ENCODE peak calls at places on chromosomes 6 and 20, in six cellular contexts. One of them, this sample, is unnamed.

GRCh38 chr6:2563635-2564034 is 187.1 kb downstream of the MYLK4 start:
- DNase-seq in NT2/D1: no peak
- DNase-seq in HepG2: peak
- DNase-seq in GM12878: peak
- DNase-seq in H1: no peak
- DNase-seq in HCT116: no peak
- DNase-seq in this sample: no peak

GRCh38 chr6:38713812-38714211 is 1.3 kb upstream of the DNAH8 start:
- DNase-seq in NT2/D1: no peak
- DNase-seq in HepG2: no peak
- DNase-seq in GM12878: no peak
- DNase-seq in H1: no peak
- DNase-seq in HCT116: no peak
- DNase-seq in this sample: no peak

GRCh38 chr6:121055572-121056163 is 278.6 kb downstream of the TBC1D32 start:
- DNase-seq in NT2/D1: peak
- DNase-seq in HepG2: peak
- DNase-seq in GM12878: peak
- DNase-seq in H1: peak
- DNase-seq in HCT116: peak
- DNase-seq in this sample: peak

GRCh38 chr20:62875419-62876355 is 14.1 kb upstream of the TCFL5 start:
- DNase-seq in NT2/D1: no peak
- DNase-seq in HepG2: peak
- DNase-seq in GM12878: no peak
- DNase-seq in H1: no peak
- DNase-seq in HCT116: peak
- DNase-seq in this sample: peak

GRCh38 chr6:52929321-52930164 is 20.0 kb upstream of the GSTA3 start:
- DNase-seq in NT2/D1: no peak
- DNase-seq in HepG2: peak
- DNase-seq in GM12878: no peak
- DNase-seq in H1: no peak
- DNase-seq in HCT116: peak
- DNase-seq in this sample: no peak

GRCh38 chr20:46458891-46459750 is 52.7 kb upstream of the ELMO2 start:
- DNase-seq in NT2/D1: peak
- DNase-seq in HepG2: no peak
- DNase-seq in GM12878: peak
- DNase-seq in H1: peak
- DNase-seq in HCT116: no peak
- DNase-seq in this sample: no peak

GRCh38 chr6:169450097-169450496 is 196.5 kb upstream of the THBS2 start:
- DNase-seq in NT2/D1: no peak
- DNase-seq in HepG2: no peak
- DNase-seq in GM12878: no peak
- DNase-seq in H1: no peak
- DNase-seq in HCT116: no peak
- DNase-seq in this sample: no peak

GRCh38 chr20:25077610-25078169 is 4.3 kb downstream of the VSX1 start:
- DNase-seq in NT2/D1: no peak
- DNase-seq in HepG2: peak
- DNase-seq in GM12878: no peak
- DNase-seq in H1: no peak
- DNase-seq in HCT116: no peak
- DNase-seq in this sample: no peak

GRCh38 chr20:59837623-59838394 is 95.6 kb downstream of the SYCP2 start:
- DNase-seq in NT2/D1: no peak
- DNase-seq in HepG2: no peak
- DNase-seq in GM12878: peak
- DNase-seq in H1: no peak
- DNase-seq in HCT116: no peak
- DNase-seq in this sample: no peak

GRCh38 chr6:10331336-10331735 is 83.5 kb downstream of the TFAP2A start:
- DNase-seq in NT2/D1: no peak
- DNase-seq in HepG2: no peak
- DNase-seq in GM12878: no peak
- DNase-seq in H1: no peak
- DNase-seq in HCT116: no peak
- DNase-seq in this sample: no peak

GRCh38 chr20:62427172-62428007 is at the start of gene RBBP8NL:
- DNase-seq in NT2/D1: no peak
- DNase-seq in HepG2: no peak
- DNase-seq in GM12878: no peak
- DNase-seq in H1: no peak
- DNase-seq in HCT116: peak
- DNase-seq in this sample: no peak

GRCh38 chr6:40308533-40309306 is 278.4 kb downstream of the LRFN2 start:
- DNase-seq in NT2/D1: peak
- DNase-seq in HepG2: peak
- DNase-seq in GM12878: peak
- DNase-seq in H1: peak
- DNase-seq in HCT116: peak
- DNase-seq in this sample: peak

GRCh38 chr6:140353536-140353935 is 979.1 kb upstream of the CITED2 start:
- DNase-seq in NT2/D1: no peak
- DNase-seq in HepG2: no peak
- DNase-seq in GM12878: no peak
- DNase-seq in H1: no peak
- DNase-seq in HCT116: no peak
- DNase-seq in this sample: no peak

GRCh38 chr6:68572525-68572924 is 62.6 kb upstream of the ADGRB3 start:
- DNase-seq in NT2/D1: peak
- DNase-seq in HepG2: peak
- DNase-seq in GM12878: peak
- DNase-seq in H1: peak
- DNase-seq in HCT116: no peak
- DNase-seq in this sample: peak

GRCh38 chr6:53054532-53054931 is 10.7 kb upstream of the FBXO9 start:
- DNase-seq in NT2/D1: no peak
- DNase-seq in HepG2: peak
- DNase-seq in GM12878: no peak
- DNase-seq in H1: no peak
- DNase-seq in HCT116: no peak
- DNase-seq in this sample: no peak

GRCh38 chr6:87483929-87484328 is 11.2 kb downstream of the SLC35A1 start:
- DNase-seq in NT2/D1: peak
- DNase-seq in HepG2: peak
- DNase-seq in GM12878: no peak
- DNase-seq in H1: peak
- DNase-seq in HCT116: peak
- DNase-seq in this sample: peak

GRCh38 chr6:139778688-139779087 is 404.2 kb upstream of the CITED2 start:
- DNase-seq in NT2/D1: no peak
- DNase-seq in HepG2: no peak
- DNase-seq in GM12878: no peak
- DNase-seq in H1: no peak
- DNase-seq in HCT116: no peak
- DNase-seq in this sample: no peak

GRCh38 chr6:81696505-81696904 is 56.0 kb downstream of the TENT5A start:
- DNase-seq in NT2/D1: peak
- DNase-seq in HepG2: peak
- DNase-seq in GM12878: no peak
- DNase-seq in H1: no peak
- DNase-seq in HCT116: no peak
- DNase-seq in this sample: no peak

GRCh38 chr20:44489223-44489622 is 13.5 kb downstream of the TTPAL start:
- DNase-seq in NT2/D1: no peak
- DNase-seq in HepG2: no peak
- DNase-seq in GM12878: no peak
- DNase-seq in H1: no peak
- DNase-seq in HCT116: no peak
- DNase-seq in this sample: no peak

GRCh38 chr20:44491635-44492395 is 16.1 kb downstream of the TTPAL start:
- DNase-seq in NT2/D1: no peak
- DNase-seq in HepG2: no peak
- DNase-seq in GM12878: no peak
- DNase-seq in H1: no peak
- DNase-seq in HCT116: no peak
- DNase-seq in this sample: no peak

GRCh38 chr20:44489931-44490330 is 14.3 kb downstream of the TTPAL start:
- DNase-seq in NT2/D1: no peak
- DNase-seq in HepG2: no peak
- DNase-seq in GM12878: peak
- DNase-seq in H1: no peak
- DNase-seq in HCT116: no peak
- DNase-seq in this sample: no peak

GRCh38 chr20:44485830-44486198 is 10.1 kb downstream of the TTPAL start:
- DNase-seq in NT2/D1: no peak
- DNase-seq in HepG2: no peak
- DNase-seq in GM12878: no peak
- DNase-seq in H1: no peak
- DNase-seq in HCT116: no peak
- DNase-seq in this sample: no peak

DNA sequence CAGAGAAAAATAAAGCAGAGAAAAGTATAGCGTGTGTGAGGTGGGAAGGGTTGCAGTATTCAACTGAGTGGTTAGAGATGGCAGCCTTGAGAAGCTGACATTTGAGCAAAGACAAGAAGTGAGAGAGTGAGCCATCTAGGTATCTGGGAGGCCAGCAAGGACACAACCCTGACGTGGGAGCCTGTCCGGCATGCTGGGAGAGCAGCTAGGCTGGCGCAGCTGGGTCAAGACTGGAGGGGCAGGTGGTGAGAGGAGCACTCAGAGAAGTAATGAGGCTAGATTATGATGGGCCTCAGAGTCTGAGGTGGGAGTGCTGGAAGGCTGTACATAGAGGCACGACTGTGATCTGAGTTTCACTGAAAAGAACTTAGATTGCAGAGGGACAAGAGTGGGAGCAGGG is 12.9 kb downstream of the TTPAL start:
- DNase-seq in NT2/D1: no peak
- DNase-seq in HepG2: no peak
- DNase-seq in GM12878: no peak
- DNase-seq in H1: no peak
- DNase-seq in HCT116: no peak
- DNase-seq in this sample: no peak
- TF ChIP-seq ZNF274 in NT2/D1: no peak
- TF ChIP-seq ZNF274 in HepG2: no peak
- TF ChIP-seq ZNF274 in GM12878: no peak
- TF ChIP-seq ZNF274 in H1: no peak
- TF ChIP-seq ZNF274 in HCT116: no peak
- TF ChIP-seq ZNF274 in this sample: no peak

DNA sequence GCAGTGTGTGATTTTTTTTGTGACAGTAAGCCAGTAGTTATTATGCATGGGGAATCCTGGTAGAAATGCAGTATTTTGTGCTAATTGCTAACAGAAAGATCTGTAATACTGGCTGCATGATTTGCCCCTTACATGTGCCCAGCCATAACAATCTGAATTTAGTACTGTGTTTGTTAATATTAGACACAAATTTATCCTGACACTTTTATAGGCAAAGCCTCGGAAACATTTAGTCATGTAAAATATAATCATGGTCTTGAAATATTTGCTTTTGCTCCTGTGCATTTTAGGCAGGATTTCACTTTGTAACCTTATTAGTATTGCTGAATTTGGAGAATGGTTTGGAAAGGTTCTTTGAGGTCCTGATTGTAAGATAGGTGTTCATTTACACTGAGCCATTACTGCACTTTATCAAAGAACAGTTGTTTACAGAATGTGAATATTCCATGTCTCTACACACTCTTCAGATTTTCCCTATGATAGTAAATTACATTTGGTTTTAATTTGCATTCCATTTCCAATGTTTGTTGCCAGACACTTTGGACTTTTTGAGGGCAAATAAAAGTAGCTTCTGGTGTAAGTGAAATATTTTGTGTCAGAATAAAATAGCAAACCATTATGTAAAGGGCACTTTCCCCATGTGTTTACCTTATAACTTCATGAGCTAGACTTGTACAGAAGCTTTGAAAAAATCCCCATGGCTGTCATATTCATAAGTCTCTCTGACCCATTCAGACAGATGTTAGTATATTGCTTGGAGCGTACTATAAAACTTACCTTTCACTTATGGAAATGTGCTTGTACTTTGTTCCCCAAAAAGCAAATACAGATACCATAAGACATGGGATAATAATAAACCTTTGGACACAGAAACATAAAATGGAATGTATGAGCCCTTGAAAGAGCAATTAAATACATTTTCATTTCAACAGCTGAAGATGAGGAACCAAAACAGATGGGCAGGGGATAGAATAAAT is 349.9 kb downstream of the ARHGAP18 start:
- DNase-seq in NT2/D1: no peak
- DNase-seq in HepG2: no peak
- DNase-seq in GM12878: no peak
- DNase-seq in H1: no peak
- DNase-seq in HCT116: no peak
- DNase-seq in this sample: no peak
- TF ChIP-seq ZNF274 in NT2/D1: no peak
- TF ChIP-seq ZNF274 in HepG2: no peak
- TF ChIP-seq ZNF274 in GM12878: no peak
- TF ChIP-seq ZNF274 in H1: no peak
- TF ChIP-seq ZNF274 in HCT116: no peak
- TF ChIP-seq ZNF274 in this sample: no peak

DNA sequence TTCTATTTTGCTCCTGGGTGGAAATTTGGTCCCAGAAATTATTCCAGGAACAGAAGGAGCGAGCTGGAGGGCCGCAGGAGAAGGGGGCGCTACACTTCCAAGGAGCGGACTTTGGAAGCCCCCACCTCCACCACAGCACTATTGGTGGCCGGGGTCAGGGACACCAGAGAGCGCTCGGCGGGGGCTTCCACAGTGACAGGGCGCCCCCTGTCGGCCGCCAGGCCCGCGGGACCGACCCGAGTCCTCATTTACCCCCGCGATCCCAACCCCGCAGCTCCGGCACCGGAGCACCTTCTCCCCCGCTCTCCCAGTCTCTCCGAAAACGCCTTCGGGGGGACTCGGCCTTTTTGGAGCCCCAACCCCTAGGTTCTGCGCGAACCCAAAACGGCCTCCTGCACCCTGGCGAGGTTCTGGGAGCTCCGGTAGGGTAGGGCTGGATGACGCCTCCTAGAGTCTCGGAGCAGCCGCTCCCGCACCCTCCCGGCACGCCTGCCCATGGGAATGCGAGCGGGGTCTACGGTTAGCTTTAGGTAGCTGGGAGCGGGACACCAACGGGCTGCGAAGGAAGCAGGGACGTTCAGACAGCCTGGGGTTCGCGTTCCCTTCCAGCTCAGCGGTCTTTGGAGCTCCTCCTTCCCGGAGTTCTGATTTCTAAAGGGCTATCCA is 2.4 kb upstream of the FOXA2 start:
- DNase-seq in NT2/D1: no peak
- DNase-seq in HepG2: peak
- DNase-seq in GM12878: no peak
- DNase-seq in H1: no peak
- DNase-seq in HCT116: no peak
- DNase-seq in this sample: peak
- TF ChIP-seq ZNF274 in NT2/D1: no peak
- TF ChIP-seq ZNF274 in HepG2: peak
- TF ChIP-seq ZNF274 in GM12878: no peak
- TF ChIP-seq ZNF274 in H1: no peak
- TF ChIP-seq ZNF274 in HCT116: no peak
- TF ChIP-seq ZNF274 in this sample: no peak

DNA sequence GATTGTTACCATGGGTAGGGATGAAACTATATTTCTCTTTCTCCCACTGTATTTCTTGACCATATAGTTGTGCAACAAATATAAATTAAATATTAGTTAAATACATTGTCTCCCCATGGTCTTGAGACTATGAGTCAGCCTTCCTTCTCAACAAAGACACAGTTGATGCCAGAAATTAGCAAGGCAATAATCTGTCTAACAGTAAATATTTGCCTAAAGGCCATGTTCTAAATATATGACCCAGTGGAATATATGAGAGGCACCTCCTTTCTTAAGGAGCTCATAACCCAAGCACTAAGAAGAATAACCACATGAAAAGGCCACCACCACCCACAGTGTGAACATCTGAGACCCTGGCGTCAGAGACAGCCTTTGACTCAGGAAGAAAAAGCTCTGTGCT is 85.4 kb upstream of the SSTR4 start:
- DNase-seq in NT2/D1: no peak
- DNase-seq in HepG2: no peak
- DNase-seq in GM12878: no peak
- DNase-seq in H1: no peak
- DNase-seq in HCT116: no peak
- DNase-seq in this sample: no peak
- TF ChIP-seq ZNF274 in NT2/D1: no peak
- TF ChIP-seq ZNF274 in HepG2: no peak
- TF ChIP-seq ZNF274 in GM12878: no peak
- TF ChIP-seq ZNF274 in H1: no peak
- TF ChIP-seq ZNF274 in HCT116: no peak
- TF ChIP-seq ZNF274 in this sample: no peak